ENCODE peak calls at places on chromosomes 11 and 22, in ten cellular contexts. Z is dorsolateral prefrontal cortex; G is NCI-H748 treated with DMSO at 0.1 percent for 48 hours; J is stimulated activated CD4-positive, alpha-beta T cell treated with anti-CD3 and anti-CD28 coated beads, TNF-alpha, amount 100 ng/mL, for 1 hour; C is naive B cell; P is LoVo; E is CD8-positive, alpha-beta T cell; W is posterior cingulate gyrus; H is ascending aorta; Q is NCI-H1436 treated with DMSO at 0.1 percent for 48 hours. K is an unnamed sample.

GRCh38 chr11:37811349-37811748 is 1213.3 kb upstream of the RAG2 start:
- DNase-seq in Z (no peak), G (no peak), J (no peak), C (no peak), P (no peak), E (no peak), W (no peak), H (no peak), Q (no peak), K (no peak)

GRCh38 chr11:102220728-102221467 is 96.4 kb upstream of the BIRC3 start:
- DNase-seq in Z (no peak), G (no peak), J (no peak), C (no peak), P (no peak), E (no peak), W (no peak), H (no peak), Q (no peak), K (no peak)

GRCh38 chr11:48114740-48115139 is 101.9 kb upstream of the OR4B1 start:
- DNase-seq in Z (no peak), G (no peak), J (no peak), C (no peak), P (no peak), E (no peak), W (no peak), H (no peak), Q (no peak), K (no peak)

GRCh38 chr11:19450282-19450681 is 209.5 kb upstream of the E2F8 start:
- DNase-seq in Z (no peak), G (no peak), J (no peak), C (no peak), P (no peak), E (no peak), W (no peak), H (no peak), Q (no peak), K (no peak)

GRCh38 chr11:72781313-72782080 is 12.3 kb downstream of the STARD10 start:
- DNase-seq in Z (peak), G (no peak), J (peak), C (peak), P (no peak), E (peak), W (no peak), H (no peak), Q (no peak), K (no peak)

GRCh38 chr22:17201285-17201945 is 17.8 kb downstream of the ADA2 start:
- DNase-seq in Z (no peak), G (no peak), J (no peak), C (no peak), P (no peak), E (no peak), W (no peak), H (no peak), Q (no peak), K (no peak)

GRCh38 chr11:27423125-27423524 is 49.5 kb downstream of the LGR4 start:
- DNase-seq in Z (no peak), G (peak), J (no peak), C (no peak), P (no peak), E (no peak), W (no peak), H (no peak), Q (no peak), K (no peak)

GRCh38 chr22:41563051-41563711 is 2.4 kb downstream of the CSDC2 start:
- DNase-seq in Z (no peak), G (no peak), J (no peak), C (no peak), P (peak), E (no peak), W (no peak), H (no peak), Q (no peak), K (no peak)

GRCh38 chr11:11292839-11293238 is 60.2 kb downstream of the CSNK2A3 start:
- DNase-seq in Z (no peak), G (no peak), J (no peak), C (no peak), P (no peak), E (no peak), W (no peak), H (no peak), Q (no peak), K (no peak)

GRCh38 chr22:23836692-23837495 is 1.9 kb downstream of the DERL3 start:
- DNase-seq in Z (no peak), G (no peak), J (no peak), C (no peak), P (no peak), E (no peak), W (no peak), H (peak), Q (no peak), K (no peak)

GRCh38 chr22:39617342-39617741 is 46.8 kb downstream of the CACNA1I start:
- DNase-seq in Z (peak), G (no peak), J (no peak), C (no peak), P (no peak), E (no peak), W (peak), H (no peak), Q (no peak), K (no peak)

GRCh38 chr22:35352214-35353111 is 28.4 kb upstream of the HMOX1 start:
- DNase-seq in Z (no peak), G (no peak), J (no peak), C (peak), P (no peak), E (no peak), W (peak), H (peak), Q (no peak), K (peak)

GRCh38 chr11:10485646-10486045 is 30.6 kb downstream of the AMPD3 start:
- DNase-seq in Z (no peak), G (no peak), J (no peak), C (no peak), P (no peak), E (no peak), W (no peak), H (no peak), Q (no peak), K (no peak)

GRCh38 chr11:76744186-76745058 is 38.7 kb upstream of the TSKU start:
- DNase-seq in Z (no peak), G (no peak), J (no peak), C (no peak), P (no peak), E (no peak), W (no peak), H (peak), Q (no peak), K (no peak)

GRCh38 chr11:15198284-15198683 is 83.6 kb downstream of the INSC start:
- DNase-seq in Z (no peak), G (no peak), J (no peak), C (no peak), P (no peak), E (no peak), W (peak), H (no peak), Q (no peak), K (no peak)

GRCh38 chr11:32809313-32809712 is 14.9 kb upstream of the CCDC73 start:
- DNase-seq in Z (peak), G (peak), J (peak), C (peak), P (peak), E (peak), W (peak), H (no peak), Q (no peak), K (peak)

GRCh38 chr11:69121621-69122336 is 34.0 kb upstream of the SMIM38 start:
- DNase-seq in Z (no peak), G (no peak), J (no peak), C (no peak), P (no peak), E (no peak), W (no peak), H (no peak), Q (no peak), K (no peak)

GRCh38 chr22:22746061-22746962 is 101.9 kb downstream of the GGTLC2 start:
- DNase-seq in Z (no peak), G (no peak), J (no peak), C (no peak), P (no peak), E (no peak), W (no peak), H (no peak), Q (no peak), K (no peak)

GRCh38 chr11:46143049-46143806 is 22.0 kb upstream of the PHF21A start:
- DNase-seq in Z (no peak), G (no peak), J (no peak), C (no peak), P (no peak), E (no peak), W (no peak), H (no peak), Q (no peak), K (no peak)

GRCh38 chr22:19060356-19061009 is 61.7 kb downstream of the DGCR2 start:
- DNase-seq in Z (no peak), G (no peak), J (no peak), C (no peak), P (no peak), E (no peak), W (no peak), H (no peak), Q (no peak), K (no peak)

GRCh38 chr11:95378106-95378505 is 147.1 kb upstream of the SESN3 start:
- DNase-seq in Z (no peak), G (no peak), J (no peak), C (no peak), P (no peak), E (no peak), W (no peak), H (no peak), Q (no peak), K (no peak)

GRCh38 chr11:9615031-9615451 is 41.6 kb downstream of the WEE1 start:
- DNase-seq in Z (no peak), G (no peak), J (no peak), C (peak), P (no peak), E (no peak), W (no peak), H (no peak), Q (no peak), K (peak)

GRCh38 chr11:6312106-6312505 is 8.2 kb downstream of the CAVIN3 start:
- DNase-seq in Z (no peak), G (no peak), J (no peak), C (no peak), P (no peak), E (no peak), W (no peak), H (no peak), Q (no peak), K (no peak)

GRCh38 chr11:47524200-47524874 is 28.6 kb downstream of the CELF1 start:
- DNase-seq in Z (peak), G (no peak), J (no peak), C (no peak), P (no peak), E (peak), W (peak), H (no peak), Q (no peak), K (no peak)

GRCh38 chr11:7536102-7536501 is 22.3 kb downstream of the PPFIBP2 start:
- DNase-seq in Z (no peak), G (no peak), J (no peak), C (no peak), P (no peak), E (no peak), W (no peak), H (no peak), Q (no peak), K (no peak)

GRCh38 chr11:115764172-115764571 is 260.0 kb upstream of the CADM1 start:
- DNase-seq in Z (no peak), G (no peak), J (no peak), C (no peak), P (no peak), E (no peak), W (no peak), H (no peak), Q (no peak), K (no peak)

GRCh38 chr11:134071306-134071705 is 2.4 kb downstream of the JAM3 start:
- DNase-seq in Z (no peak), G (peak), J (no peak), C (no peak), P (no peak), E (no peak), W (no peak), H (no peak), Q (no peak), K (no peak)

K was measured in NAMALWA.